ENCODE peak calls at places on chromosomes 2 and 18, in six cellular contexts. Q is adrenal gland, C is substantia nigra, Z is colonic mucosa, G is heart left ventricle, L is fibroblast of lung. P is an unnamed sample.

GRCh38 chr18:24672165-24672950 is 211.9 kb downstream of the HRH4 start:
- DNase-seq in Q (no peak), C (no peak), Z (no peak), G (no peak), L (no peak), P (no peak)

GRCh38 chr18:23406271-23406787 is 46.8 kb upstream of the RIOK3 start:
- DNase-seq in Q (peak; percentile 72), C (no peak), Z (no peak), G (no peak), L (peak; percentile 84), P (peak; percentile 63)

GRCh38 chr18:27921904-27922541 is 254.9 kb downstream of the CDH2 start:
- DNase-seq in Q (no peak), C (no peak), Z (no peak), G (no peak), L (peak; percentile 97), P (no peak)

GRCh38 chr2:184305105-184305504 is 293.2 kb upstream of the ZNF804A start:
- DNase-seq in Q (no peak), C (no peak), Z (no peak), G (no peak), L (no peak), P (no peak)

GRCh38 chr2:31442376-31442775 is 27.8 kb upstream of the XDH start:
- DNase-seq in Q (no peak), C (no peak), Z (no peak), G (no peak), L (no peak), P (no peak)

GRCh38 chr2:175829741-175830140 is 172.3 kb downstream of the LNPK start:
- DNase-seq in Q (no peak), C (no peak), Z (no peak), G (no peak), L (no peak), P (no peak)

GRCh38 chr2:226795281-226796011 is 4.2 kb downstream of the IRS1 start:
- DNase-seq in Q (peak; percentile 79), C (no peak), Z (no peak), G (peak; percentile 29), L (peak; percentile 33), P (no peak)

GRCh38 chr2:240646061-240646899 is 21.0 kb downstream of the GPR35 start:
- DNase-seq in Q (peak; percentile 39), C (no peak), Z (no peak), G (no peak), L (no peak), P (no peak)

GRCh38 chr2:223998983-223999382 is 40.1 kb downstream of the SERPINE2 start:
- DNase-seq in Q (no peak), C (no peak), Z (no peak), G (no peak), L (peak; percentile 74), P (no peak)

GRCh38 chr18:35642802-35643201 is 61.3 kb downstream of the GALNT1 start:
- DNase-seq in Q (no peak), C (no peak), Z (no peak), G (no peak), L (peak; percentile 11), P (no peak)

GRCh38 chr2:180231015-180231414 is 223.9 kb upstream of the CWC22 start:
- DNase-seq in Q (no peak), C (no peak), Z (no peak), G (no peak), L (no peak), P (no peak)

GRCh38 chr2:128442053-128442751 is 123.5 kb upstream of the HS6ST1 start:
- DNase-seq in Q (peak; percentile 55), C (no peak), Z (peak; percentile 70), G (no peak), L (no peak), P (peak; percentile 39)

GRCh38 chr2:149401007-149401406 is 70.6 kb downstream of the LYPD6 start:
- DNase-seq in Q (no peak), C (no peak), Z (no peak), G (no peak), L (peak; percentile 70), P (no peak)

GRCh38 chr2:152720794-152721193 is 2.4 kb downstream of the ARL6IP6 start:
- DNase-seq in Q (no peak), C (no peak), Z (no peak), G (no peak), L (no peak), P (no peak)

GRCh38 chr2:55856936-55857335 is 66.6 kb downstream of the EFEMP1 start:
- DNase-seq in Q (no peak), C (no peak), Z (no peak), G (no peak), L (peak; percentile 73), P (no peak)

GRCh38 chr2:163641986-163642385 is 93.8 kb downstream of the FIGN start:
- DNase-seq in Q (no peak), C (no peak), Z (no peak), G (no peak), L (peak; percentile 50), P (no peak)

GRCh38 chr2:212549463-212549862 is 10.9 kb upstream of the ERBB4 start:
- DNase-seq in Q (no peak), C (no peak), Z (no peak), G (no peak), L (no peak), P (no peak)

GRCh38 chr2:39778233-39778632 is 825 bp downstream of the THUMPD2 start:
- DNase-seq in Q (no peak), C (no peak), Z (no peak), G (no peak), L (no peak), P (no peak)

GRCh38 chr2:109385506-109385905 is 228.3 kb downstream of the SEPTIN10 start:
- DNase-seq in Q (no peak), C (no peak), Z (no peak), G (no peak), L (no peak), P (no peak)

GRCh38 chr2:96950391-96951124 is 35.8 kb downstream of the FAM178B start:
- DNase-seq in Q (no peak), C (no peak), Z (no peak), G (no peak), L (no peak), P (no peak)

GRCh38 chr2:27182346-27182745 is 29.5 kb upstream of the ATRAID start:
- DNase-seq in Q (no peak), C (no peak), Z (no peak), G (no peak), L (peak; percentile 43), P (no peak)

GRCh38 chr18:74226666-74227065 is 65.1 kb downstream of the CYB5A start:
- DNase-seq in Q (no peak), C (no peak), Z (no peak), G (no peak), L (no peak), P (no peak)

GRCh38 chr2:23418490-23418911 is 33.5 kb downstream of the KLHL29 start:
- DNase-seq in Q (peak; percentile 51), C (no peak), Z (no peak), G (no peak), L (peak; percentile 61), P (peak; percentile 4)
- H3K27ac ChIP-seq in Q (peak overlapping the region; percentile 92), C (no peak overlapping the region), Z (no peak overlapping the region), G (no peak overlapping the region), L (peak overlapping the region; percentile 68), P (no peak overlapping the region)

GRCh38 chr2:237472187-237472712 is 14.8 kb upstream of the MLPH start:
- DNase-seq in Q (no peak), C (no peak), Z (no peak), G (no peak), L (no peak), P (no peak)
- H3K27ac ChIP-seq in Q (no peak overlapping the region), C (no peak overlapping the region), Z (no peak overlapping the region), G (no peak overlapping the region), L (no peak overlapping the region), P (no peak overlapping the region)

DNA sequence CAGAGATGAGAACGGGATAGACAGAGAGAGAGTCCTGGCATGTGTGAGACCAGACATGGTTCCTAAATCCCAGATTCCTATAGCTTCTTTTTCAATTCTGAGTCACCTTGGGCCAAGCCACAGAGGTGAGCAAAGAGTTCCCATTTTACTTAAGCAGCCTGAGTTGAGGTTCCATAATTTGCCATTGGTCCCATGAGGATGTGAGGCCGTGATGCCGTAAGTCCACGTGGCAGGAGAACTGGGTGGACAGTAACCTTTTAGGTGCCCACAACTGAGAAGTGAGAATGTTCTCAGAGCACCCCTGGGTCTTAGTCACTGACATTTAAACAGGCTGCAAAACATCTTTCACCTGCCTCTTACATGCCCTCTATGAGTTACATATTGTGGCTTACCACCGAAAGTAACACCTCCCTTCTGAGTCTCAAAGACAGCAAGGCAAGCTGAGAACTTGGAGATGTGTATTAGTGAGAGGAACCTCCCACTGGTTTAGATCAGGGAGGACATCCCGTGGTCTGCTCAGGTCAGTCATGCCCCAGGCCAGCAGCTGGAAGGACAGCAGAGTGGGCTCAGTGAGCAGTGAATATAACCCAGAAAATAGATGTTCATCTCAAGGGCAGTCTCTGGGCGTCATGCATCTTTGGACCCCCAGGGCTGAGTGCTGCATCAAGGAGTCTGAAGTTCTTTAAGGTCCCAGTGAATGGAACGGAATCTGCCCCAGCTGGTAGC is 127.9 kb upstream of the LGALSL start:
- DNase-seq in Q (no peak), C (no peak), Z (no peak), G (no peak), L (no peak), P (peak; percentile 57)
- H3K27ac ChIP-seq in Q (no peak overlapping the region), C (no peak overlapping the region), Z (peak overlapping the region; percentile 11), G (no peak overlapping the region), L (no peak overlapping the region), P (peak overlapping the region; percentile 73)

GRCh38 chr2:43201016-43201415 is 25.4 kb downstream of the ZFP36L2 start:
- DNase-seq in Q (no peak), C (no peak), Z (no peak), G (no peak), L (no peak), P (no peak)
- H3K27ac ChIP-seq in Q (no peak overlapping the region), C (no peak overlapping the region), Z (no peak overlapping the region), G (no peak overlapping the region), L (no peak overlapping the region), P (no peak overlapping the region)

GRCh38 chr2:159131882-159132281 is 154.6 kb downstream of the WDSUB1 start:
- DNase-seq in Q (no peak), C (no peak), Z (no peak), G (no peak), L (peak; percentile 99), P (no peak)
- H3K27ac ChIP-seq in Q (peak overlapping the region; percentile 24), C (no peak overlapping the region), Z (no peak overlapping the region), G (no peak overlapping the region), L (peak overlapping the region; percentile 77), P (no peak overlapping the region)

DNA sequence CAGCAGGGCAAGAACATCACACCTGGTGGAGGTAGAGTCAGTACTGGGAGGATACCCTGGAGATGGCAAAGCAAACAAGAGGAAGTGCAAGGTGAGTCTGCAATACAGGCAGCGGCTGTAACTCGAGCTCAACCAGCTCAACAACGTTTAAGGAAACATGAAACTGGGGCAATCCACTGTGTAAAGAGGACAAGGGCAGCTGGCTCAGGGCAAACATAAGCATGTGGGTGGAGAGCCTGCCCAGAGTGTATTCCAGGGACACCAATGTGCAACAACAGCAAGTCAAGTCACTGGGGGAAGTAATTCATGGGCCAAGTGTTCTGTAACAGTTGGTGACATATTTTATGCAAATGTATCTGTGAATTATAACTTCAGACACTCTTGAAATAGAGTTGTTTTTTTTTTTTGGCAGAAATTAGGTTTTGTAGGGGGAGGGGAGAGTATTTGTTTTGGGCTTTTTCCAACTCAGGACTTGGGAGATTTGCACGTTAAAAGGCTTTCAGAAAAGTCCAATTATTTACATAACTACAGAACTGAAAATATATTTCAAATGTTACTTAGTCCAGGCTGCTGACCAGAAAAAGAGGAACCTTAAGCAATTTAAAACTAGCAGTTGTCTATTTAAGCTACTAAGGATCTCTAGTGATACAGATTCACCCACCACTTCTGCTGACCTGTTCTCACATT is 18.7 kb downstream of the NRXN1 start:
- DNase-seq in Q (peak; percentile 66), C (no peak), Z (peak; percentile 25), G (no peak), L (no peak), P (no peak)
- H3K27ac ChIP-seq in Q (no peak overlapping the region), C (no peak overlapping the region), Z (no peak overlapping the region), G (no peak overlapping the region), L (no peak overlapping the region), P (no peak overlapping the region)

GRCh38 chr2:9951522-9952285 is at the start of gene GRHL1:
- DNase-seq in Q (peak; percentile 94), C (peak; percentile 87), Z (peak; percentile 93), G (peak; percentile 95), L (peak; percentile 83), P (peak; percentile 96)
- H3K27ac ChIP-seq in Q (peak within 1 kb of the TSS; percentile 84), C (peak within 1 kb of the TSS; percentile 26), Z (no peak within 1 kb of the TSS), G (no peak within 1 kb of the TSS), L (no peak within 1 kb of the TSS), P (peak within 1 kb of the TSS; percentile 29)